ENCODE peak calls at places on chromosomes 12 and 14, in six cellular contexts. One of them, this sample, is unnamed.

GRCh38 chr12:18135086-18135485 is 45.1 kb upstream of the RERGL start:
- DNase-seq in psoas muscle: no peak
- DNase-seq in activated naive CD8-positive, alpha-beta T cell treated with anti-CD3 and anti-CD28 coated beads, Interleukin-2, amount 50 U/mL, for 24 hours: no peak
- DNase-seq in non-pigmented ciliary epithelial cell: no peak
- DNase-seq in EL: no peak
- DNase-seq in LHCN-M2: no peak
- DNase-seq in this sample: no peak

GRCh38 chr12:87329076-87329863 is 699.9 kb downstream of the C12orf50 start:
- DNase-seq in activated naive CD8-positive, alpha-beta T cell treated with anti-CD3 and anti-CD28 coated beads, Interleukin-2, amount 50 U/mL, for 24 hours: no peak
- DNase-seq in psoas muscle: no peak
- DNase-seq in non-pigmented ciliary epithelial cell: no peak
- DNase-seq in EL: no peak
- DNase-seq in LHCN-M2: no peak
- DNase-seq in this sample: no peak

GRCh38 chr12:8709124-8709830 is 11.5 kb downstream of the RIMKLB start:
- DNase-seq in EL: peak
- DNase-seq in LHCN-M2: peak
- DNase-seq in activated naive CD8-positive, alpha-beta T cell treated with anti-CD3 and anti-CD28 coated beads, Interleukin-2, amount 50 U/mL, for 24 hours: no peak
- DNase-seq in non-pigmented ciliary epithelial cell: no peak
- DNase-seq in psoas muscle: peak
- DNase-seq in this sample: no peak

GRCh38 chr14:54787263-54787662 is 115.4 kb downstream of the GCH1 start:
- DNase-seq in LHCN-M2: no peak
- DNase-seq in activated naive CD8-positive, alpha-beta T cell treated with anti-CD3 and anti-CD28 coated beads, Interleukin-2, amount 50 U/mL, for 24 hours: no peak
- DNase-seq in EL: no peak
- DNase-seq in psoas muscle: no peak
- DNase-seq in non-pigmented ciliary epithelial cell: no peak
- DNase-seq in this sample: no peak

GRCh38 chr14:54922598-54922997 is 20.0 kb upstream of the GCH1 start:
- DNase-seq in activated naive CD8-positive, alpha-beta T cell treated with anti-CD3 and anti-CD28 coated beads, Interleukin-2, amount 50 U/mL, for 24 hours: no peak
- DNase-seq in LHCN-M2: no peak
- DNase-seq in psoas muscle: no peak
- DNase-seq in non-pigmented ciliary epithelial cell: no peak
- DNase-seq in EL: no peak
- DNase-seq in this sample: no peak

GRCh38 chr12:2752676-2753371 is 41.9 kb upstream of the FKBP4 start:
- DNase-seq in psoas muscle: peak
- DNase-seq in LHCN-M2: peak
- DNase-seq in non-pigmented ciliary epithelial cell: peak
- DNase-seq in EL: peak
- DNase-seq in activated naive CD8-positive, alpha-beta T cell treated with anti-CD3 and anti-CD28 coated beads, Interleukin-2, amount 50 U/mL, for 24 hours: peak
- DNase-seq in this sample: peak

GRCh38 chr14:51081712-51082111 is 13.2 kb downstream of the TRIM9 start:
- DNase-seq in LHCN-M2: no peak
- DNase-seq in activated naive CD8-positive, alpha-beta T cell treated with anti-CD3 and anti-CD28 coated beads, Interleukin-2, amount 50 U/mL, for 24 hours: no peak
- DNase-seq in EL: no peak
- DNase-seq in psoas muscle: no peak
- DNase-seq in non-pigmented ciliary epithelial cell: no peak
- DNase-seq in this sample: no peak

GRCh38 chr12:75809745-75810144 is 221.8 kb downstream of the PHLDA1 start:
- DNase-seq in activated naive CD8-positive, alpha-beta T cell treated with anti-CD3 and anti-CD28 coated beads, Interleukin-2, amount 50 U/mL, for 24 hours: no peak
- DNase-seq in non-pigmented ciliary epithelial cell: no peak
- DNase-seq in psoas muscle: no peak
- DNase-seq in EL: no peak
- DNase-seq in LHCN-M2: no peak
- DNase-seq in this sample: no peak

GRCh38 chr12:79983492-79983891 is 48.6 kb upstream of the PPP1R12A start:
- DNase-seq in non-pigmented ciliary epithelial cell: peak
- DNase-seq in activated naive CD8-positive, alpha-beta T cell treated with anti-CD3 and anti-CD28 coated beads, Interleukin-2, amount 50 U/mL, for 24 hours: no peak
- DNase-seq in EL: peak
- DNase-seq in LHCN-M2: peak
- DNase-seq in psoas muscle: no peak
- DNase-seq in this sample: no peak

GRCh38 chr14:102868956-102869531 is 53.4 kb upstream of the AMN start:
- DNase-seq in non-pigmented ciliary epithelial cell: no peak
- DNase-seq in psoas muscle: no peak
- DNase-seq in EL: no peak
- DNase-seq in activated naive CD8-positive, alpha-beta T cell treated with anti-CD3 and anti-CD28 coated beads, Interleukin-2, amount 50 U/mL, for 24 hours: no peak
- DNase-seq in LHCN-M2: no peak
- DNase-seq in this sample: no peak

GRCh38 chr12:119713551-119714031 is 45.7 kb downstream of the PRKAB1 start:
- DNase-seq in EL: no peak
- DNase-seq in LHCN-M2: no peak
- DNase-seq in psoas muscle: no peak
- DNase-seq in activated naive CD8-positive, alpha-beta T cell treated with anti-CD3 and anti-CD28 coated beads, Interleukin-2, amount 50 U/mL, for 24 hours: no peak
- DNase-seq in non-pigmented ciliary epithelial cell: no peak
- DNase-seq in this sample: no peak

GRCh38 chr12:124694846-124695497 is 127.6 kb upstream of the NCOR2 start:
- DNase-seq in LHCN-M2: peak
- DNase-seq in non-pigmented ciliary epithelial cell: no peak
- DNase-seq in psoas muscle: peak
- DNase-seq in EL: peak
- DNase-seq in activated naive CD8-positive, alpha-beta T cell treated with anti-CD3 and anti-CD28 coated beads, Interleukin-2, amount 50 U/mL, for 24 hours: no peak
- DNase-seq in this sample: no peak

GRCh38 chr14:53023325-53023724 is 72.5 kb upstream of the FERMT2 start:
- DNase-seq in activated naive CD8-positive, alpha-beta T cell treated with anti-CD3 and anti-CD28 coated beads, Interleukin-2, amount 50 U/mL, for 24 hours: no peak
- DNase-seq in psoas muscle: no peak
- DNase-seq in EL: no peak
- DNase-seq in LHCN-M2: no peak
- DNase-seq in non-pigmented ciliary epithelial cell: no peak
- DNase-seq in this sample: no peak

GRCh38 chr14:68964300-68965093 is 14.6 kb downstream of the ACTN1 start:
- DNase-seq in activated naive CD8-positive, alpha-beta T cell treated with anti-CD3 and anti-CD28 coated beads, Interleukin-2, amount 50 U/mL, for 24 hours: no peak
- DNase-seq in non-pigmented ciliary epithelial cell: no peak
- DNase-seq in LHCN-M2: peak
- DNase-seq in psoas muscle: no peak
- DNase-seq in EL: no peak
- DNase-seq in this sample: no peak

GRCh38 chr12:6280053-6280469 is 30.4 kb upstream of the PLEKHG6 start:
- DNase-seq in non-pigmented ciliary epithelial cell: no peak
- DNase-seq in EL: peak
- DNase-seq in activated naive CD8-positive, alpha-beta T cell treated with anti-CD3 and anti-CD28 coated beads, Interleukin-2, amount 50 U/mL, for 24 hours: no peak
- DNase-seq in psoas muscle: peak
- DNase-seq in LHCN-M2: peak
- DNase-seq in this sample: no peak

GRCh38 chr12:52677671-52678070 is 2.5 kb downstream of the KRT1 start:
- DNase-seq in non-pigmented ciliary epithelial cell: no peak
- DNase-seq in EL: no peak
- DNase-seq in LHCN-M2: no peak
- DNase-seq in activated naive CD8-positive, alpha-beta T cell treated with anti-CD3 and anti-CD28 coated beads, Interleukin-2, amount 50 U/mL, for 24 hours: no peak
- DNase-seq in psoas muscle: no peak
- DNase-seq in this sample: no peak

GRCh38 chr12:109944561-109944960 is 44.5 kb downstream of the TCHP start:
- DNase-seq in activated naive CD8-positive, alpha-beta T cell treated with anti-CD3 and anti-CD28 coated beads, Interleukin-2, amount 50 U/mL, for 24 hours: no peak
- DNase-seq in EL: no peak
- DNase-seq in psoas muscle: no peak
- DNase-seq in LHCN-M2: no peak
- DNase-seq in non-pigmented ciliary epithelial cell: no peak
- DNase-seq in this sample: no peak

GRCh38 chr12:111976291-111976690 is 36.7 kb downstream of the TMEM116 start:
- DNase-seq in LHCN-M2: no peak
- DNase-seq in EL: no peak
- DNase-seq in non-pigmented ciliary epithelial cell: no peak
- DNase-seq in activated naive CD8-positive, alpha-beta T cell treated with anti-CD3 and anti-CD28 coated beads, Interleukin-2, amount 50 U/mL, for 24 hours: no peak
- DNase-seq in psoas muscle: no peak
- DNase-seq in this sample: no peak

GRCh38 chr12:122362758-122363157 is 59.7 kb downstream of the CLIP1 start:
- DNase-seq in psoas muscle: no peak
- DNase-seq in EL: no peak
- DNase-seq in non-pigmented ciliary epithelial cell: no peak
- DNase-seq in activated naive CD8-positive, alpha-beta T cell treated with anti-CD3 and anti-CD28 coated beads, Interleukin-2, amount 50 U/mL, for 24 hours: no peak
- DNase-seq in LHCN-M2: no peak
- DNase-seq in this sample: no peak

GRCh38 chr12:25935355-25936144 is 22.9 kb upstream of the RASSF8 start:
- DNase-seq in psoas muscle: no peak
- DNase-seq in activated naive CD8-positive, alpha-beta T cell treated with anti-CD3 and anti-CD28 coated beads, Interleukin-2, amount 50 U/mL, for 24 hours: no peak
- DNase-seq in LHCN-M2: peak
- DNase-seq in non-pigmented ciliary epithelial cell: no peak
- DNase-seq in EL: peak
- DNase-seq in this sample: no peak

GRCh38 chr12:6370994-6371754 is 4.2 kb downstream of the SCNN1A start:
- DNase-seq in activated naive CD8-positive, alpha-beta T cell treated with anti-CD3 and anti-CD28 coated beads, Interleukin-2, amount 50 U/mL, for 24 hours: no peak
- DNase-seq in non-pigmented ciliary epithelial cell: no peak
- DNase-seq in LHCN-M2: peak
- DNase-seq in EL: peak
- DNase-seq in psoas muscle: no peak
- DNase-seq in this sample: no peak

GRCh38 chr12:12010277-12011031 is 60.3 kb upstream of the BCL2L14 start:
- DNase-seq in psoas muscle: peak
- DNase-seq in EL: peak
- DNase-seq in activated naive CD8-positive, alpha-beta T cell treated with anti-CD3 and anti-CD28 coated beads, Interleukin-2, amount 50 U/mL, for 24 hours: peak
- DNase-seq in LHCN-M2: peak
- DNase-seq in non-pigmented ciliary epithelial cell: peak
- DNase-seq in this sample: peak

GRCh38 chr12:120229071-120229582 is 28.2 kb upstream of the RPLP0 start:
- DNase-seq in activated naive CD8-positive, alpha-beta T cell treated with anti-CD3 and anti-CD28 coated beads, Interleukin-2, amount 50 U/mL, for 24 hours: no peak
- DNase-seq in non-pigmented ciliary epithelial cell: no peak
- DNase-seq in LHCN-M2: no peak
- DNase-seq in EL: peak
- DNase-seq in psoas muscle: no peak
- DNase-seq in this sample: no peak

GRCh38 chr12:13436696-13437391 is 240.3 kb downstream of the EMP1 start:
- DNase-seq in EL: peak
- DNase-seq in psoas muscle: no peak
- DNase-seq in non-pigmented ciliary epithelial cell: no peak
- DNase-seq in activated naive CD8-positive, alpha-beta T cell treated with anti-CD3 and anti-CD28 coated beads, Interleukin-2, amount 50 U/mL, for 24 hours: no peak
- DNase-seq in LHCN-M2: peak
- DNase-seq in this sample: no peak

GRCh38 chr12:121167951-121168350 is 35.3 kb downstream of the P2RX7 start:
- DNase-seq in psoas muscle: no peak
- DNase-seq in non-pigmented ciliary epithelial cell: no peak
- DNase-seq in LHCN-M2: no peak
- DNase-seq in EL: no peak
- DNase-seq in activated naive CD8-positive, alpha-beta T cell treated with anti-CD3 and anti-CD28 coated beads, Interleukin-2, amount 50 U/mL, for 24 hours: no peak
- DNase-seq in this sample: no peak

GRCh38 chr14:105748204-105748578 is 221.8 kb downstream of the TMEM121 start:
- DNase-seq in activated naive CD8-positive, alpha-beta T cell treated with anti-CD3 and anti-CD28 coated beads, Interleukin-2, amount 50 U/mL, for 24 hours: peak
- DNase-seq in psoas muscle: no peak
- DNase-seq in non-pigmented ciliary epithelial cell: no peak
- DNase-seq in LHCN-M2: no peak
- DNase-seq in EL: no peak
- DNase-seq in this sample: no peak

GRCh38 chr12:131487379-131488129 is 223.3 kb upstream of the SFSWAP start:
- DNase-seq in EL: no peak
- DNase-seq in psoas muscle: no peak
- DNase-seq in non-pigmented ciliary epithelial cell: no peak
- DNase-seq in LHCN-M2: no peak
- DNase-seq in activated naive CD8-positive, alpha-beta T cell treated with anti-CD3 and anti-CD28 coated beads, Interleukin-2, amount 50 U/mL, for 24 hours: no peak
- DNase-seq in this sample: no peak

GRCh38 chr12:2023365-2023764 is 19.1 kb upstream of the DCP1B start:
- DNase-seq in activated naive CD8-positive, alpha-beta T cell treated with anti-CD3 and anti-CD28 coated beads, Interleukin-2, amount 50 U/mL, for 24 hours: no peak
- DNase-seq in non-pigmented ciliary epithelial cell: no peak
- DNase-seq in LHCN-M2: no peak
- DNase-seq in psoas muscle: no peak
- DNase-seq in EL: no peak
- DNase-seq in this sample: no peak

GRCh38 chr12:53508534-53509199 is 1.4 kb upstream of the NPFF start:
- DNase-seq in LHCN-M2: peak
- DNase-seq in EL: peak
- DNase-seq in activated naive CD8-positive, alpha-beta T cell treated with anti-CD3 and anti-CD28 coated beads, Interleukin-2, amount 50 U/mL, for 24 hours: peak
- DNase-seq in non-pigmented ciliary epithelial cell: no peak
- DNase-seq in psoas muscle: peak
- DNase-seq in this sample: peak

GRCh38 chr12:112381421-112381897 is 772 bp downstream of the HECTD4 start:
- DNase-seq in psoas muscle: peak
- DNase-seq in EL: peak
- DNase-seq in non-pigmented ciliary epithelial cell: no peak
- DNase-seq in LHCN-M2: no peak
- DNase-seq in activated naive CD8-positive, alpha-beta T cell treated with anti-CD3 and anti-CD28 coated beads, Interleukin-2, amount 50 U/mL, for 24 hours: peak
- DNase-seq in this sample: no peak

GRCh38 chr12:802242-802995 is 50.0 kb downstream of the WNK1 start:
- DNase-seq in EL: no peak
- DNase-seq in LHCN-M2: no peak
- DNase-seq in psoas muscle: no peak
- DNase-seq in non-pigmented ciliary epithelial cell: no peak
- DNase-seq in activated naive CD8-positive, alpha-beta T cell treated with anti-CD3 and anti-CD28 coated beads, Interleukin-2, amount 50 U/mL, for 24 hours: no peak
- DNase-seq in this sample: no peak

GRCh38 chr12:91529829-91530228 is 347.2 kb upstream of the DCN start:
- DNase-seq in LHCN-M2: peak
- DNase-seq in psoas muscle: no peak
- DNase-seq in non-pigmented ciliary epithelial cell: no peak
- DNase-seq in EL: peak
- DNase-seq in activated naive CD8-positive, alpha-beta T cell treated with anti-CD3 and anti-CD28 coated beads, Interleukin-2, amount 50 U/mL, for 24 hours: no peak
- DNase-seq in this sample: no peak

GRCh38 chr12:92144045-92144630 is 1.5 kb downstream of the BTG1 start:
- DNase-seq in activated naive CD8-positive, alpha-beta T cell treated with anti-CD3 and anti-CD28 coated beads, Interleukin-2, amount 50 U/mL, for 24 hours: peak
- DNase-seq in EL: peak
- DNase-seq in psoas muscle: peak
- DNase-seq in non-pigmented ciliary epithelial cell: peak
- DNase-seq in LHCN-M2: peak
- DNase-seq in this sample: peak

This sample was measured in stimulated activated naive CD8-positive, alpha-beta T cell treated with anti-CD3 and anti-CD28 coated beads, Interleukin-15, amount 100 ng/mL, for 72 hours.